ENCODE peak calls at places on chromosomes 1 and 21, in ten cellular contexts. X is brain microvascular endothelial cell, N is A673, W is HFFc6, P is psoas muscle, F is neural progenitor cell, S is left lung, T is fibroblast of mammary gland, K is OCI-LY7, Z is thoracic aorta. R is an unnamed sample.

GRCh38 chr1:150176593-150176992 is 26.9 kb downstream of the PLEKHO1 start:
- DNase-seq in X (no peak), N (no peak), W (no peak), P (no peak), F (no peak), S (no peak), T (peak), K (no peak), Z (no peak), R (no peak)

GRCh38 chr1:1430114-1430982 is 5.1 kb upstream of the VWA1 start:
- DNase-seq in X (no peak), N (no peak), W (no peak), P (peak), F (peak), S (peak), T (peak), K (no peak), Z (no peak), R (no peak)

GRCh38 chr1:94383966-94384408 is 34.2 kb upstream of the ABCD3 start:
- DNase-seq in X (peak), N (no peak), W (peak), P (no peak), F (no peak), S (no peak), T (peak), K (no peak), Z (no peak), R (no peak)

GRCh38 chr1:30191154-30191702 is 532.2 kb downstream of the MATN1 start:
- DNase-seq in X (no peak), N (peak), W (peak), P (peak), F (no peak), S (peak), T (peak), K (peak), Z (no peak), R (peak)

GRCh38 chr1:51673279-51673678 is 56.4 kb downstream of the OSBPL9 start:
- DNase-seq in X (no peak), N (no peak), W (no peak), P (no peak), F (no peak), S (no peak), T (no peak), K (no peak), Z (no peak), R (no peak)

GRCh38 chr1:221845650-221846371 is 103.9 kb upstream of the DUSP10 start:
- DNase-seq in X (peak), N (no peak), W (peak), P (peak), F (no peak), S (no peak), T (peak), K (no peak), Z (no peak), R (no peak)

GRCh38 chr1:154190550-154190949 is 1.4 kb downstream of the TPM3 start:
- DNase-seq in X (no peak), N (no peak), W (peak), P (no peak), F (no peak), S (no peak), T (peak), K (no peak), Z (no peak), R (no peak)

GRCh38 chr1:76881726-76882125 is 14.4 kb downstream of the ST6GALNAC5 start:
- DNase-seq in X (no peak), N (no peak), W (peak), P (no peak), F (no peak), S (no peak), T (no peak), K (no peak), Z (no peak), R (no peak)

GRCh38 chr1:90925928-90926869 is 95.6 kb downstream of the ZNF644 start:
- DNase-seq in X (peak), N (peak), W (peak), P (no peak), F (peak), S (no peak), T (peak), K (no peak), Z (no peak), R (no peak)

GRCh38 chr1:169044971-169045370 is 61.5 kb upstream of the ATP1B1 start:
- DNase-seq in X (no peak), N (no peak), W (no peak), P (no peak), F (no peak), S (no peak), T (no peak), K (peak), Z (no peak), R (no peak)

GRCh38 chr1:3656450-3657095 is 4.3 kb downstream of the TP73 start:
- DNase-seq in X (no peak), N (no peak), W (no peak), P (no peak), F (no peak), S (peak), T (no peak), K (no peak), Z (no peak), R (no peak)

GRCh38 chr1:155591770-155592169 is 18.2 kb upstream of the MSTO1 start:
- DNase-seq in X (peak), N (peak), W (peak), P (no peak), F (peak), S (no peak), T (peak), K (peak), Z (no peak), R (no peak)

GRCh38 chr1:98053471-98054366 is 132.9 kb upstream of the DPYD start:
- DNase-seq in X (peak), N (peak), W (no peak), P (peak), F (peak), S (peak), T (peak), K (peak), Z (no peak), R (no peak)

GRCh38 chr21:38958940-38959685 is 153.4 kb downstream of the ETS2 start:
- DNase-seq in X (peak), N (no peak), W (peak), P (peak), F (no peak), S (no peak), T (peak), K (no peak), Z (no peak), R (no peak)

GRCh38 chr1:156945881-156946661 is 25.6 kb downstream of the LRRC71 start:
- DNase-seq in X (no peak), N (no peak), W (no peak), P (no peak), F (no peak), S (no peak), T (no peak), K (no peak), Z (no peak), R (no peak)

GRCh38 chr1:182392045-182393028 is 747 bp upstream of the GLUL start:
- DNase-seq in X (no peak), N (peak), W (no peak), P (peak), F (no peak), S (no peak), T (peak), K (no peak), Z (no peak), R (no peak)

GRCh38 chr1:47936916-47937551 is 60.2 kb downstream of the TRABD2B start:
- DNase-seq in X (no peak), N (no peak), W (no peak), P (no peak), F (no peak), S (no peak), T (no peak), K (no peak), Z (no peak), R (no peak)

GRCh38 chr1:19342894-19343616 is 30.9 kb downstream of the SLC66A1 start:
- DNase-seq in X (no peak), N (no peak), W (no peak), P (no peak), F (no peak), S (no peak), T (peak), K (no peak), Z (no peak), R (no peak)

GRCh38 chr1:95005584-95005983 is 67.2 kb downstream of the ALG14 start:
- DNase-seq in X (no peak), N (no peak), W (no peak), P (no peak), F (no peak), S (no peak), T (no peak), K (no peak), Z (no peak), R (no peak)

GRCh38 chr21:39062196-39062900 is 120.9 kb downstream of the PSMG1 start:
- DNase-seq in X (no peak), N (no peak), W (no peak), P (no peak), F (no peak), S (no peak), T (no peak), K (no peak), Z (no peak), R (no peak)

GRCh38 chr1:233859446-233859845 is 45.0 kb upstream of the SLC35F3 start:
- DNase-seq in X (no peak), N (no peak), W (no peak), P (no peak), F (peak), S (no peak), T (no peak), K (no peak), Z (no peak), R (no peak)

GRCh38 chr1:224211262-224211962 is 28.4 kb downstream of the DEGS1 start:
- DNase-seq in X (peak), N (peak), W (peak), P (no peak), F (no peak), S (no peak), T (peak), K (peak), Z (no peak), R (no peak)

GRCh38 chr1:56566994-56567393 is 12.4 kb downstream of the PLPP3 start:
- DNase-seq in X (no peak), N (no peak), W (no peak), P (no peak), F (peak), S (no peak), T (no peak), K (no peak), Z (no peak), R (no peak)

DNA sequence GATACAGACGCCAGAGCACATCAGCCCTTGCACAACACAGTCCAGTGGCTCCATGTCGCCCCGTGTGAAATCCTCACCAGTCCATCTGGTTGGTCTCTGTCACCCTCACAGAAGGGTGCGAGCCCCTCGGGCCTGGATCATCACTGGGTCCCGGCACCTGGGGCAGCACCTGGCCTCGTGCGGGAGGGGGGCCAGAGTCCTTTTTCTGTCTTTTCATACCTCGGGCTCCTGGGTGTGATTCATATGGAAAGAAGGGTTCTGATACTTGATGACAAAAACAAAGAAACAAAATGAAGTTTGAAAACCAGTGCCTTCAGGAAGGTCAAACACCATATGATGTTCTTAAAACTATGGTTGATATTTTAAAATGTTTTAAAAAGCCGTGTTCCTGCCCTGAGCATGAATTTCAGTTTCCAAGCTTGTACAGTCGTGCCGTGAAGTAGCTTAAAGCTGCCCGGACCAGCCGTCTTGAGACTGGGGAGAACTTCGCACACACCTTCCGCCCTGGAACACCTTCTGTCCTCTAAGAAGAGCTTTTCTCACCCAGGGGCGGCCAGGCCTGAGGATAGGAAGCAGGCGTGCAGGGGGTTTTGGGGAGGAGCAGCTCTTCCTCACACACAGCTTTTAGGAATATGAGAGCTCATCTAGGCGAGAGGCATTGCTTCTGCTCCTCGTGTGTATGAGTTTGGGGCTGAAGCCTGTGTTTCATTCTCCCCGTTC is 35.2 kb downstream of the SLC37A1 start:
- DNase-seq in X (no peak), N (no peak), W (no peak), P (no peak), F (no peak), S (peak), T (no peak), K (no peak), Z (no peak), R (no peak)
- TF ChIP-seq CTCF in X (no peak), N (no peak), W (no peak), P (no peak), F (no peak), S (no peak), T (no peak), K (no peak), Z (no peak), R (no peak)

DNA sequence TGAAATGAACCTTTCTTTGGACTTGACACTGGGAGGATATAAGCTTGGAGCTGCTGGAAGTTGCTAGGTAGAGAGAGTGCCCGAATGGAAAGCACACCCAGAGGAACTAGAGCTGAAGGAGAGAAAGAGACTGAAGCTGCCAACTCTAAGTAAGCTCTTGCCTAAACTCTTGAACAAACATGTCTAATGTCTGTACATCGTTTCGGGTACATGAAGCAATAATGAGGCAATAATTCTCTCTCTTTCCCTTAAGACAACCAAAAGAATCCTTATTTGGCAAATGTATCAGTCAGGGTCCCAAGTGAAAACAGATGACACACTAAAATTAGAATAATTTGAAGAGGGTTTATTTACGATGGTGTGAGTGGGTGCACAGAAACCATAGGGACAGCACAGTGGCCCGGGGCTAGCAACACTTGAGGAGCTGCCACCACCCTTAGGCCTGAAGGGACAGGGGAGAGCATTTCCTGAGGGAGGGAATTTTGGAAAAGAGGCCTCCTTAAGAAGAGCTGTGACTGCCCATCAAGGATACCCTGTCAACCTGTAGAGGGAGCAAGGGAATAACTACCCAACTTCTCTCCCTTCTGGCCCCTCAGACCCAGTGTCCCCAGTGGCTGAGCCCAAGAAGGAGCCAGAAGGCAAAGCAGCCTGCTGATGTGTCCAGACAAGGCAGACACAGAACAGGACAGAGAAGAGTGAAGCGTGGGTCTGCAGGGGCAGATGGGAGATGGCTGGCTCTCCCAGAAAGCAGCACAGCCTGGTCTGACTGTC is 36.1 kb upstream of the KHDRBS1 start:
- DNase-seq in X (peak), N (peak), W (peak), P (peak), F (peak), S (no peak), T (peak), K (peak), Z (no peak), R (no peak)
- TF ChIP-seq CTCF in X (peak), N (peak), W (peak), P (peak), F (peak), S (no peak), T (peak), K (peak), Z (peak), R (no peak)

DNA sequence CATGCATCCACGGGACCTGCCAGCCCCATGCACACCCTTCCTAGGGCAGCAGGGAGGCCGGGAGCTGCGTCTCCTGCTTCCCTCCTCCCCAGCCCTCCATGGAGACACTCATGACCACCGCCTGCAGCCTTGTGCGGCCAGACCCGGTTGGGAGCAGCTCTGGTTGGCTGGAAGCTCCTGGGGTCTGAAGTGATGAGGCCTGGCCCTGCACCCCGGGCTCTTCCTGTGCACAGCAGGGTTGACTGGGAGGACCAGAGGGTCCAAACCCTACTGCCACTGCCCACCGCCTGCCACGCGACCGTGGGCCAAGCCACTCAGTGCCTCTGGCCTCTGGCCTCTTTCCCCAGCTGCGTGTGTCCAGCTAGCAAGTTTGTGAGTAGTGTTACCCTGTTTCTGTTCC is 111.1 kb upstream of the COL6A1 start:
- DNase-seq in X (no peak), N (no peak), W (no peak), P (no peak), F (no peak), S (no peak), T (no peak), K (no peak), Z (no peak), R (no peak)
- TF ChIP-seq CTCF in X (no peak), N (no peak), W (no peak), P (no peak), F (no peak), S (no peak), T (no peak), K (no peak), Z (no peak), R (no peak)

GRCh38 chr21:31663584-31664249 is 4.2 kb downstream of the SOD1 start:
- DNase-seq in X (no peak), N (no peak), W (no peak), P (no peak), F (no peak), S (no peak), T (no peak), K (no peak), Z (no peak), R (no peak)

GRCh38 chr21:31656199-31657095 is 3.0 kb upstream of the SOD1 start:
- DNase-seq in X (no peak), N (no peak), W (no peak), P (no peak), F (no peak), S (no peak), T (peak), K (no peak), Z (no peak), R (no peak)

GRCh38 chr21:31658053-31658452 is 1.4 kb upstream of the SOD1 start:
- DNase-seq in X (no peak), N (no peak), W (no peak), P (no peak), F (no peak), S (no peak), T (no peak), K (no peak), Z (no peak), R (no peak)

GRCh38 chr21:31660134-31660565 is 657 bp downstream of the SOD1 start:
- DNase-seq in X (no peak), N (peak), W (no peak), P (no peak), F (peak), S (peak), T (no peak), K (peak), Z (no peak), R (no peak)

GRCh38 chr21:31659286-31660133 is at the start of gene SOD1:
- DNase-seq in X (peak), N (peak), W (peak), P (peak), F (peak), S (peak), T (peak), K (peak), Z (peak), R (peak)
- TF ChIP-seq CTCF in X (no peak), N (no peak), W (peak), P (peak), F (no peak), S (no peak), T (no peak), K (no peak), Z (no peak), R (no peak)

GRCh38 chr1:207815466-207815865 is 63.6 kb downstream of the CD46 start:
- DNase-seq in X (no peak), N (no peak), W (no peak), P (no peak), F (no peak), S (no peak), T (no peak), K (no peak), Z (no peak), R (no peak)
- TF ChIP-seq CTCF in X (no peak), N (no peak), W (no peak), P (no peak), F (no peak), S (no peak), T (no peak), K (no peak), Z (no peak), R (no peak)

DNA sequence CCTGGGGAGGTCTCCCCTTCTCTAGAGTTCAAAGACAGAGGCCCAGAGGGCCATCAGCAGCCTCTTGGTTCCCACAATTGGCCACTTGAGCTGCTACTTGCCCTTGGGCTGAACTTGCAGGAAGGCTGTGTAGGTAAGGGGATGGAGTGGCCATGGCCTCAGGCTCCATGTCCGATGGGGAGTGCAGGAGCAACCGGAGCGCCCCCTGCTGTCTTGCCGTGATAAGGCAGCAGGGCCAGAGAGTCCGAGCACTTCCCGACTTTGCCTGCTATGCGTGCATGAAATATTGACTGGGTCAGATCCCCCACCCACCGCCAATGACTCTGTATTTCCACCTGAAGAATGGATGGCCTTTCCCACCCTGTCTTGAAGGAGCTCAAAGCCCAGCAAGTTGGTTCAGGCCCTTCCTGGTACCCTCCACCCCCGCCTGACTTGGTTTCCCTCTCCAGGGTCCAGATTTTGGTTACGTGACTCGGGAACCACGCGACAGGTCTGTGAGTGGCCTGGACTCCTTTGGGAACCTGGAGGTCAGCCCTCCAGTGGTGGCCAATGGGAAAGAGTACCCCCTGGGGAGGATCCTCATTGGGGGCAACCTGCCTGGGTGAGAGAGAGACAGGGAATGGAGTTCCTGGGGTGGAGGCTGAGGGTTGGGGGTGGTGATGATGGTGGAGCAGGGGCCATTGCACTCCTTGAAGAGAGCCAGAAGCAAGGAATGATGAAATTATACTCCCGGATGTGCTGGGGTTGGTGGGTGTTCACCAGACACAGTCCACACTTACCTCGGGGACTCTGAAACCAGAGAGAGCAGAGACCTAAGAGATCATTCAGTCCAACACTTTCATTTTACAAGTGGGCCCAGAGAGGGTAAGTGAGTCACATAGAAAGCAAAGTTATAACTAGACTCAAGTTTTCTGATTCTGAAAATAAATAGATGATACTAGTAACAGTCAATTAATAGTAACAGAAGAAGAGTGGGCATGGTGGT is 25.6 kb downstream of the PADI3 start:
- DNase-seq in X (peak), N (peak), W (peak), P (peak), F (peak), S (peak), T (peak), K (peak), Z (no peak), R (no peak)
- TF ChIP-seq CTCF in X (peak), N (peak), W (peak), P (peak), F (peak), S (peak), T (peak), K (peak), Z (no peak), R (no peak)

GRCh38 chr1:61469365-61469764 is 255.6 kb downstream of the TM2D1 start:
- DNase-seq in X (no peak), N (no peak), W (no peak), P (no peak), F (no peak), S (no peak), T (no peak), K (no peak), Z (no peak), R (no peak)
- TF ChIP-seq CTCF in X (no peak), N (no peak), W (no peak), P (no peak), F (no peak), S (no peak), T (no peak), K (no peak), Z (no peak), R (no peak)

R was measured in omental fat pad.